ENCODE peak calls at places on chromosomes 7 and 10, in six cellular contexts. P is heart left ventricle, L is type B pancreatic cell, W is Caco-2, C is GM23338, O is transverse colon. M is an unnamed sample.

GRCh38 chr10:67837519-67838314 is at the start of gene DNAJC12:
- DNase-seq in P (no peak), L (no peak), W (peak; percentile 44), C (peak; percentile 65), O (no peak), M (no peak)

GRCh38 chr10:71984798-71985388 is 20.7 kb downstream of the CHST3 start:
- DNase-seq in P (no peak), L (no peak), W (no peak), C (no peak), O (no peak), M (no peak)

GRCh38 chr10:4241724-4242345 is 456.8 kb upstream of the KLF6 start:
- DNase-seq in P (no peak), L (no peak), W (peak; percentile 47), C (peak; percentile 41), O (no peak), M (no peak)

GRCh38 chr10:54067361-54067760 is 733.7 kb downstream of the PCDH15 start:
- DNase-seq in P (no peak), L (no peak), W (no peak), C (no peak), O (no peak), M (no peak)

GRCh38 chr10:124145109-124145860 is 51.9 kb upstream of the CHST15 start:
- DNase-seq in P (peak; percentile 80), L (no peak), W (no peak), C (no peak), O (peak; percentile 46), M (no peak)

GRCh38 chr10:11176746-11177145 is 159.1 kb downstream of the CELF2 start:
- DNase-seq in P (no peak), L (no peak), W (no peak), C (no peak), O (peak; percentile 29), M (no peak)

GRCh38 chr7:47520408-47520807 is 61.5 kb downstream of the TNS3 start:
- DNase-seq in P (no peak), L (no peak), W (no peak), C (no peak), O (peak; percentile 52), M (no peak)

GRCh38 chr7:130276796-130277762 is 10.4 kb downstream of the CPA2 start:
- DNase-seq in P (no peak), L (no peak), W (no peak), C (no peak), O (no peak), M (no peak)

GRCh38 chr7:20744913-20745587 is 41.6 kb downstream of the SP8 start:
- DNase-seq in P (no peak), L (no peak), W (peak; percentile 53), C (peak; percentile 10), O (no peak), M (no peak)

GRCh38 chr7:27155816-27156507 is 513 bp downstream of the HOXA7 start:
- DNase-seq in P (peak; percentile 56), L (peak; percentile 73), W (peak; percentile 73), C (peak; percentile 54), O (peak; percentile 70), M (no peak)

GRCh38 chr10:88097092-88097894 is 233.9 kb downstream of the PTEN start:
- DNase-seq in P (no peak), L (no peak), W (no peak), C (no peak), O (no peak), M (no peak)

GRCh38 chr7:152430857-152431256 is 4.9 kb downstream of the KMT2C start:
- DNase-seq in P (no peak), L (no peak), W (no peak), C (no peak), O (no peak), M (no peak)

GRCh38 chr10:59606551-59606961 is 103.1 kb downstream of the SLC16A9 start:
- DNase-seq in P (no peak), L (no peak), W (no peak), C (no peak), O (no peak), M (no peak)

GRCh38 chr10:97034958-97035769 is 150.6 kb downstream of the SLIT1 start:
- DNase-seq in P (no peak), L (no peak), W (no peak), C (no peak), O (no peak), M (no peak)

GRCh38 chr10:63502832-63503231 is 18.4 kb upstream of the REEP3 start:
- DNase-seq in P (no peak), L (no peak), W (no peak), C (no peak), O (no peak), M (no peak)

GRCh38 chr10:72009430-72010081 is 45.4 kb downstream of the CHST3 start:
- DNase-seq in P (peak; percentile 86), L (no peak), W (no peak), C (peak; percentile 53), O (peak; percentile 81), M (no peak)

GRCh38 chr7:88109612-88110011 is 110.2 kb downstream of the SRI start:
- DNase-seq in P (no peak), L (no peak), W (no peak), C (no peak), O (no peak), M (no peak)

GRCh38 chr7:20019757-20020432 is 197.3 kb downstream of the MACC1 start:
- DNase-seq in P (no peak), L (no peak), W (no peak), C (peak; percentile 88), O (no peak), M (peak; percentile 26)

GRCh38 chr7:22193361-22194016 is 163.5 kb downstream of the RAPGEF5 start:
- DNase-seq in P (no peak), L (no peak), W (no peak), C (peak; percentile 89), O (no peak), M (no peak)

GRCh38 chr10:60428387-60428737 is 38.7 kb upstream of the ANK3 start:
- DNase-seq in P (no peak), L (no peak), W (no peak), C (no peak), O (no peak), M (no peak)

GRCh38 chr10:45008524-45009161 is 7.9 kb downstream of the ZNF22 start:
- DNase-seq in P (no peak), L (no peak), W (peak; percentile 83), C (peak; percentile 92), O (no peak), M (peak; percentile 45)

GRCh38 chr7:47602272-47603004 is 20.5 kb upstream of the TNS3 start:
- DNase-seq in P (peak; percentile 6), L (no peak), W (no peak), C (no peak), O (no peak), M (no peak)

GRCh38 chr7:46933596-46933995 is 648.3 kb downstream of the TNS3 start:
- DNase-seq in P (no peak), L (no peak), W (no peak), C (no peak), O (no peak), M (no peak)

GRCh38 chr10:33332183-33333031 is 2.1 kb downstream of the NRP1 start:
- DNase-seq in P (no peak), L (no peak), W (peak; percentile 25), C (no peak), O (no peak), M (no peak)

GRCh38 chr7:133582766-133583523 is 330.1 kb downstream of the EXOC4 start:
- DNase-seq in P (no peak), L (no peak), W (no peak), C (no peak), O (no peak), M (no peak)

GRCh38 chr7:153430931-153431330 is 621.3 kb upstream of the DPP6 start:
- DNase-seq in P (no peak), L (no peak), W (no peak), C (peak; percentile 62), O (no peak), M (no peak)

GRCh38 chr7:128262273-128263028 is 21.4 kb downstream of the LEP start:
- DNase-seq in P (no peak), L (no peak), W (no peak), C (no peak), O (no peak), M (no peak)

GRCh38 chr10:107032700-107033401 is 131.7 kb downstream of the SORCS1 start:
- DNase-seq in P (no peak), L (no peak), W (no peak), C (no peak), O (no peak), M (no peak)

GRCh38 chr7:28804990-28805389 is 153.1 kb downstream of the TRIL start:
- DNase-seq in P (no peak), L (no peak), W (no peak), C (no peak), O (no peak), M (no peak)

GRCh38 chr7:81501220-81501619 is 268.6 kb downstream of the HGF start:
- DNase-seq in P (no peak), L (no peak), W (no peak), C (no peak), O (no peak), M (no peak)
- TF ChIP-seq CTCF in P (no peak), L (peak; percentile 38), W (no peak), C (peak; percentile 11), O (no peak), M (no peak)

GRCh38 chr10:13991353-13991752 is 339.4 kb downstream of the FRMD4A start:
- DNase-seq in P (no peak), L (no peak), W (no peak), C (no peak), O (no peak), M (no peak)
- TF ChIP-seq CTCF in P (no peak), L (no peak), W (no peak), C (no peak), O (no peak), M (no peak)

DNA sequence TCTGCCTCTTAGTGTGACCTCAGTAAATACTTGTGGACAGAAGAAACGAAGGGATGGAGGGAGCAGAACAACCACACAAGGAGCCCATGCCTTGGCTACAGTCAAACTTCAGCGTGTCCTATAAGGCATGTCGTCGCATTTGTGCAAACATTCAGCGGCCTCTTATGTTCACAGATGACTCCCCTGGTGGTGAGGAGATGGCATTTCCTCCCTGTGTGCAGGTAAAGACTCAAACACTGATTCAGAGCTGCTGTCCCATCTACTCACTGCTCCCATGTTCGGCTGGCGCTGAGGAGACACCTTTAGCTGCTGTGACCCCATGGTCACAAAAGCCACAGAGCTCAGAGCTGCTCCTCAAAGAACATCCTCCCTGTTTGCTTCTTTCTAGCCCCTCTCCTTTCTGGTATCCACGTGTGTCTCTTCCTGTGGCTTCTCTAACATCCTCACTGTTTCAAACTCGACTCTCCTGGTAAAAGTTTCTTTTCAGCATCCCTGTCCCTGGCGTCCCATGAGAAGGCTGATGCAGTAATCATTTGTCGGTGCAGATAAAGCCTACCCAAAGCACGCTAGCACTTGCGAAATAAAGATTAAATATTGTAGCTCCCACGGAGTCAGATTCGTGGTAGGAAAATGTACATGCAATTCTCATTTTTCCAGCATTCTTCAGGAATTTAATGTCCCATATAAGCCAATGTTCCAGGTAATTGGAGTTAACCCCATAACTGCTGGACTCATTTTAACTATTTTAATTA is 124.9 kb upstream of the NEBL start:
- DNase-seq in P (no peak), L (no peak), W (peak; percentile 55), C (peak; percentile 66), O (no peak), M (no peak)
- TF ChIP-seq CTCF in P (no peak), L (peak; percentile 50), W (peak; percentile 49), C (peak; percentile 46), O (no peak), M (peak; percentile 53)

DNA sequence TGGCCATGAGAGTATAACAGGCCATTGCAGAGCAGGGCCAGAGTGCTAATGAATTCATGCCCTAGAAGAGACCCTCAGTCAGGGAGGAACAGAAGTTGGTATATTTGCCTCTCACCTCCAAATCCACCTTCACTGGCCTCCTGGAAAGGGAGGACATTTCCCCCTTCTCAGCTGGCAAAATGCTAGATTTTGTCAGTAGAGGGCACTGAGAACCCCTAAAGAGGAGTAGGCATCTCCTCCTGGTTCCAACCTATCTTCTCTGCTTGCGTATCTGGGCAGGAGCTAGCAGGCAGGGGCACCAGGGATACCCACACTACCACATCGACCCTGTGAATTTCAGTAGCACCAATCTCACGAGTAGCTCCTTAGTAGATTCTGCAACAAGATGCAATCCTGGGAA is 79.8 kb upstream of the GHITM start:
- DNase-seq in P (no peak), L (no peak), W (peak; percentile 4), C (peak; percentile 19), O (no peak), M (no peak)
- TF ChIP-seq CTCF in P (no peak), L (no peak), W (no peak), C (peak; percentile 15), O (no peak), M (peak; percentile 18)

M was measured in GM12864.